ENCODE peak calls at places on chromosomes 6 and 20, in six cellular contexts. One of them, this sample, is unnamed.

GRCh38 chr6:148892247-148892646 is 145.4 kb downstream of the UST start:
- DNase-seq in HCT116: no peak
- DNase-seq in H1: no peak
- DNase-seq in H9: no peak
- DNase-seq in GM12878: no peak
- DNase-seq in DND-41: no peak
- DNase-seq in this sample: no peak

GRCh38 chr20:15310361-15310760 is 972.9 kb upstream of the FLRT3 start:
- DNase-seq in H9: no peak
- DNase-seq in GM12878: no peak
- DNase-seq in HCT116: no peak
- DNase-seq in H1: no peak
- DNase-seq in DND-41: no peak
- DNase-seq in this sample: no peak

GRCh38 chr6:71393471-71393870 is 104.9 kb downstream of the OGFRL1 start:
- DNase-seq in HCT116: no peak
- DNase-seq in H9: no peak
- DNase-seq in H1: no peak
- DNase-seq in GM12878: no peak
- DNase-seq in DND-41: no peak
- DNase-seq in this sample: no peak

GRCh38 chr20:3932277-3933073 is 43.3 kb downstream of the PANK2 start:
- DNase-seq in GM12878: no peak
- DNase-seq in DND-41: peak; percentile 47
- DNase-seq in H1: no peak
- DNase-seq in H9: no peak
- DNase-seq in HCT116: no peak
- DNase-seq in this sample: no peak

GRCh38 chr6:14612016-14612415 is 494.4 kb downstream of the CD83 start:
- DNase-seq in GM12878: no peak
- DNase-seq in H9: no peak
- DNase-seq in H1: no peak
- DNase-seq in HCT116: no peak
- DNase-seq in DND-41: no peak
- DNase-seq in this sample: no peak

GRCh38 chr6:40936810-40937209 is 102.2 kb downstream of the UNC5CL start:
- DNase-seq in DND-41: no peak
- DNase-seq in H9: no peak
- DNase-seq in H1: no peak
- DNase-seq in HCT116: no peak
- DNase-seq in GM12878: no peak
- DNase-seq in this sample: no peak

GRCh38 chr6:159125977-159126376 is 43.2 kb upstream of the FNDC1 start:
- DNase-seq in DND-41: no peak
- DNase-seq in HCT116: no peak
- DNase-seq in GM12878: no peak
- DNase-seq in H1: no peak
- DNase-seq in H9: no peak
- DNase-seq in this sample: no peak

GRCh38 chr6:170243386-170243785 is 47.5 kb downstream of the DLL1 start:
- DNase-seq in DND-41: no peak
- DNase-seq in H9: no peak
- DNase-seq in HCT116: no peak
- DNase-seq in H1: no peak
- DNase-seq in GM12878: no peak
- DNase-seq in this sample: no peak

GRCh38 chr20:16243470-16243869 is 329.8 kb downstream of the KIF16B start:
- DNase-seq in H1: no peak
- DNase-seq in HCT116: no peak
- DNase-seq in GM12878: no peak
- DNase-seq in DND-41: no peak
- DNase-seq in H9: no peak
- DNase-seq in this sample: no peak

GRCh38 chr20:44460795-44461141 is 14.9 kb upstream of the TTPAL start:
- DNase-seq in DND-41: no peak
- DNase-seq in H9: no peak
- DNase-seq in H1: no peak
- DNase-seq in HCT116: peak; percentile 31
- DNase-seq in GM12878: no peak
- DNase-seq in this sample: peak; percentile 46

GRCh38 chr20:34558320-34559202 is at the start of gene MAP1LC3A:
- DNase-seq in H1: peak; percentile 46
- DNase-seq in H9: peak; percentile 95
- DNase-seq in GM12878: no peak
- DNase-seq in DND-41: no peak
- DNase-seq in HCT116: no peak
- DNase-seq in this sample: peak; percentile 98

GRCh38 chr6:87172292-87172691 is 16.9 kb downstream of the ZNF292 start:
- DNase-seq in DND-41: no peak
- DNase-seq in H1: no peak
- DNase-seq in GM12878: no peak
- DNase-seq in HCT116: no peak
- DNase-seq in H9: no peak
- DNase-seq in this sample: peak; percentile 56

GRCh38 chr6:139129284-139129683 is 5.6 kb upstream of the HECA start:
- DNase-seq in HCT116: no peak
- DNase-seq in H1: no peak
- DNase-seq in H9: no peak
- DNase-seq in DND-41: no peak
- DNase-seq in GM12878: no peak
- DNase-seq in this sample: no peak

GRCh38 chr6:44676826-44677433 is 289.4 kb downstream of the CDC5L start:
- DNase-seq in H1: no peak
- DNase-seq in H9: peak; percentile 13
- DNase-seq in HCT116: no peak
- DNase-seq in GM12878: no peak
- DNase-seq in DND-41: no peak
- DNase-seq in this sample: no peak

GRCh38 chr20:61668771-61669503 is 396.7 kb downstream of the TAF4 start:
- DNase-seq in H1: no peak
- DNase-seq in HCT116: no peak
- DNase-seq in H9: no peak
- DNase-seq in DND-41: no peak
- DNase-seq in GM12878: no peak
- DNase-seq in this sample: no peak

GRCh38 chr20:33059741-33060390 is 6.2 kb downstream of the BPIFB3 start:
- DNase-seq in H1: no peak
- DNase-seq in H9: peak; percentile 46
- DNase-seq in HCT116: no peak
- DNase-seq in DND-41: no peak
- DNase-seq in GM12878: no peak
- DNase-seq in this sample: no peak

GRCh38 chr20:50592282-50593004 is 82.3 kb downstream of the PTPN1 start:
- DNase-seq in H1: no peak
- DNase-seq in DND-41: no peak
- DNase-seq in H9: no peak
- DNase-seq in HCT116: no peak
- DNase-seq in GM12878: no peak
- DNase-seq in this sample: no peak

GRCh38 chr6:147711511-147711910 is 203.0 kb downstream of the SAMD5 start:
- DNase-seq in H1: no peak
- DNase-seq in HCT116: no peak
- DNase-seq in GM12878: no peak
- DNase-seq in DND-41: no peak
- DNase-seq in H9: no peak
- DNase-seq in this sample: no peak

GRCh38 chr20:63533871-63534393 is 3.2 kb downstream of the PTK6 start:
- DNase-seq in H9: no peak
- DNase-seq in DND-41: no peak
- DNase-seq in H1: no peak
- DNase-seq in GM12878: no peak
- DNase-seq in HCT116: no peak
- DNase-seq in this sample: no peak

GRCh38 chr20:43911066-43911465 is 3.6 kb upstream of the TOX2 start:
- DNase-seq in H9: no peak
- DNase-seq in H1: no peak
- DNase-seq in HCT116: peak; percentile 38
- DNase-seq in GM12878: no peak
- DNase-seq in DND-41: no peak
- DNase-seq in this sample: no peak

GRCh38 chr6:92047886-92048285 is 1371.5 kb downstream of the EPHA7 start:
- DNase-seq in GM12878: no peak
- DNase-seq in HCT116: no peak
- DNase-seq in DND-41: no peak
- DNase-seq in H9: no peak
- DNase-seq in H1: no peak
- DNase-seq in this sample: peak; percentile 34

GRCh38 chr6:88750936-88751335 is 212.5 kb downstream of the RNGTT start:
- DNase-seq in GM12878: no peak
- DNase-seq in H1: no peak
- DNase-seq in DND-41: no peak
- DNase-seq in H9: no peak
- DNase-seq in HCT116: no peak
- DNase-seq in this sample: no peak

GRCh38 chr20:63090682-63091571 is 84.2 kb upstream of the BHLHE23 start:
- DNase-seq in GM12878: no peak
- DNase-seq in HCT116: no peak
- DNase-seq in H1: no peak
- DNase-seq in H9: peak; percentile 24
- DNase-seq in DND-41: no peak
- DNase-seq in this sample: no peak

GRCh38 chr6:117550078-117550600 is 52.2 kb downstream of the GOPC start:
- DNase-seq in GM12878: no peak
- DNase-seq in H9: no peak
- DNase-seq in DND-41: no peak
- DNase-seq in HCT116: no peak
- DNase-seq in H1: no peak
- DNase-seq in this sample: no peak

GRCh38 chr20:60138263-60139127 is 180.3 kb downstream of the CDH26 start:
- DNase-seq in GM12878: no peak
- DNase-seq in DND-41: no peak
- DNase-seq in H9: no peak
- DNase-seq in H1: no peak
- DNase-seq in HCT116: no peak
- DNase-seq in this sample: no peak

GRCh38 chr6:165448210-165448609 is 138.8 kb upstream of the C6orf118 start:
- DNase-seq in HCT116: no peak
- DNase-seq in GM12878: no peak
- DNase-seq in H9: peak; percentile 49
- DNase-seq in DND-41: no peak
- DNase-seq in H1: no peak
- DNase-seq in this sample: peak; percentile 46

GRCh38 chr6:38974389-38975133 is 74.0 kb upstream of the GLP1R start:
- DNase-seq in GM12878: no peak
- DNase-seq in H9: no peak
- DNase-seq in DND-41: no peak
- DNase-seq in HCT116: no peak
- DNase-seq in H1: no peak
- DNase-seq in this sample: no peak

DNA sequence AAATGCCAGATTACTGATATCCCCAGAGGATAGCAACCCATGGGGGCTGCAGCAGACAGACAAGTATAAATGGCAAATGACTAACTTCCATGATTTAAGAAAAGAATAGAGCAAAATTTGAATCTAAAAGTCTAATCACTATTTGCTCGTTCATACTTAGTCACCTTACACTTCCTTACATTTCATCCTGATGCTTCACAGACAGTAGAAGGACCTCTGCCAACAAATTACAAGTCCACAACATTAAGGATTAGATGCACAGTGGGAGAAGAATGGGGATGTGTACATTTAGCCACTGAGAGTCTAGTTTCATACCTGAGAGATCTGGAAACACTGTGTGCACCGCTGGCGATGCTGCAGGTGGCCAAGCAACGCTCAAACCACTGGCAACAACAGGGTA is 72.4 kb downstream of the FYN start:
- DNase-seq in H9: no peak
- DNase-seq in H1: no peak
- DNase-seq in GM12878: no peak
- DNase-seq in DND-41: no peak
- DNase-seq in HCT116: no peak
- DNase-seq in this sample: no peak
- H3K9ac ChIP-seq in H9: no peak overlapping the region
- H3K9ac ChIP-seq in H1: no peak overlapping the region
- H3K9ac ChIP-seq in GM12878: no peak overlapping the region
- H3K9ac ChIP-seq in DND-41: no peak overlapping the region
- H3K9ac ChIP-seq in HCT116: no peak overlapping the region
- H3K9ac ChIP-seq in this sample: no peak overlapping the region

GRCh38 chr6:27448456-27448855 is 24.4 kb downstream of the ZNF184 start:
- DNase-seq in GM12878: no peak
- DNase-seq in DND-41: no peak
- DNase-seq in H9: no peak
- DNase-seq in H1: no peak
- DNase-seq in HCT116: no peak
- DNase-seq in this sample: no peak
- H3K9me3 ChIP-seq in GM12878: peaks cover 37% of the 10 kb centered on the region
- H3K9me3 ChIP-seq in DND-41: peaks cover 52% of the 10 kb centered on the region
- H3K9me3 ChIP-seq in H9: peaks cover 56% of the 10 kb centered on the region
- H3K9me3 ChIP-seq in H1: peaks cover 56% of the 10 kb centered on the region
- H3K9me3 ChIP-seq in HCT116: peaks cover 48% of the 10 kb centered on the region
- H3K9me3 ChIP-seq in this sample: peaks cover 49% of the 10 kb centered on the region

GRCh38 chr6:35898003-35898402 is 22.9 kb downstream of the SRPK1 start:
- DNase-seq in GM12878: no peak
- DNase-seq in H1: no peak
- DNase-seq in HCT116: no peak
- DNase-seq in DND-41: no peak
- DNase-seq in H9: no peak
- DNase-seq in this sample: no peak
- H4K20me1 ChIP-seq in GM12878: no peaks in the 10 kb centered on the region
- H4K20me1 ChIP-seq in H1: peaks cover 13% of the 10 kb centered on the region
- H4K20me1 ChIP-seq in HCT116: peaks cover 40% of the 10 kb centered on the region
- H4K20me1 ChIP-seq in DND-41: peaks cover 74% of the 10 kb centered on the region
- H4K20me1 ChIP-seq in H9: no peaks in the 10 kb centered on the region
- H4K20me1 ChIP-seq in this sample: peaks cover 32% of the 10 kb centered on the region

GRCh38 chr6:113968472-113968871 is 2.5 kb downstream of the HDAC2 start:
- DNase-seq in H9: no peak
- DNase-seq in GM12878: no peak
- DNase-seq in DND-41: no peak
- DNase-seq in H1: no peak
- DNase-seq in HCT116: no peak
- DNase-seq in this sample: no peak
- H3K9ac ChIP-seq in H9: peak overlapping the region; percentile 51
- H3K9ac ChIP-seq in GM12878: no peak overlapping the region
- H3K9ac ChIP-seq in DND-41: peak overlapping the region; percentile 91
- H3K9ac ChIP-seq in H1: no peak overlapping the region
- H3K9ac ChIP-seq in HCT116: no peak overlapping the region
- H3K9ac ChIP-seq in this sample: no peak overlapping the region

GRCh38 chr6:167661456-167662103 is 165.1 kb upstream of the AFDN start:
- DNase-seq in HCT116: no peak
- DNase-seq in DND-41: no peak
- DNase-seq in H9: no peak
- DNase-seq in H1: no peak
- DNase-seq in GM12878: no peak
- DNase-seq in this sample: no peak
- H3K9me3 ChIP-seq in HCT116: no peaks in the 10 kb centered on the region
- H3K9me3 ChIP-seq in DND-41: no peaks in the 10 kb centered on the region
- H3K9me3 ChIP-seq in H9: no peaks in the 10 kb centered on the region
- H3K9me3 ChIP-seq in H1: no peaks in the 10 kb centered on the region
- H3K9me3 ChIP-seq in GM12878: no peaks in the 10 kb centered on the region
- H3K9me3 ChIP-seq in this sample: no peaks in the 10 kb centered on the region

This sample was measured in neural progenitor cell.